ENCODE peak calls at places on chromosomes 6 and 20, in six cellular contexts. A is thoracic aorta, W is choroid plexus epithelial cell, I is lower leg skin, O is cardiac fibroblast, V is heart left ventricle. G is an unnamed sample.

GRCh38 chr6:157432231-157432630 is 51.2 kb downstream of the ZDHHC14 start:
- DNase-seq in A (no peak), W (no peak), I (no peak), O (no peak), V (no peak), G (no peak)

GRCh38 chr20:33753763-33754162 is 22.0 kb downstream of the ZNF341 start:
- DNase-seq in A (no peak), W (peak), I (no peak), O (peak), V (no peak), G (no peak)

GRCh38 chr6:126180585-126180984 is 159.3 kb upstream of the CENPW start:
- DNase-seq in A (no peak), W (peak), I (no peak), O (peak), V (no peak), G (peak)

GRCh38 chr6:158408552-158409130 is 96.4 kb downstream of the TULP4 start:
- DNase-seq in A (no peak), W (peak), I (no peak), O (peak), V (peak), G (peak)

GRCh38 chr20:18164356-18164755 is 26.7 kb downstream of the KAT14 start:
- DNase-seq in A (no peak), W (peak), I (no peak), O (peak), V (no peak), G (no peak)

GRCh38 chr6:31711233-31711632 is 3.9 kb upstream of the LY6G6D start:
- DNase-seq in A (no peak), W (no peak), I (no peak), O (no peak), V (no peak), G (no peak)

GRCh38 chr6:30884521-30885480 is 482 bp downstream of the DDR1 start:
- DNase-seq in A (no peak), W (peak), I (peak), O (peak), V (peak), G (no peak)

GRCh38 chr6:108581237-108581931 is 20.7 kb downstream of the FOXO3 start:
- DNase-seq in A (no peak), W (peak), I (peak), O (peak), V (no peak), G (peak)

GRCh38 chr6:108803982-108804490 is 44.2 kb upstream of the ARMC2 start:
- DNase-seq in A (no peak), W (no peak), I (no peak), O (no peak), V (no peak), G (no peak)

GRCh38 chr6:25389501-25389900 is 110.3 kb downstream of the CARMIL1 start:
- DNase-seq in A (no peak), W (peak), I (no peak), O (peak), V (no peak), G (no peak)

GRCh38 chr6:73714227-73714626 is 18.2 kb downstream of the CD109 start:
- DNase-seq in A (no peak), W (no peak), I (no peak), O (no peak), V (no peak), G (no peak)

GRCh38 chr6:82076855-82077254 is 170.7 kb downstream of the IBTK start:
- DNase-seq in A (no peak), W (no peak), I (no peak), O (peak), V (no peak), G (no peak)

GRCh38 chr6:41200901-41201783 is at the start of gene TREML2:
- DNase-seq in A (no peak), W (no peak), I (no peak), O (no peak), V (no peak), G (no peak)

GRCh38 chr6:148316308-148316707 is 26.3 kb upstream of the SASH1 start:
- DNase-seq in A (no peak), W (no peak), I (no peak), O (no peak), V (no peak), G (no peak)

GRCh38 chr6:2429460-2429859 is 184.1 kb upstream of the GMDS start:
- DNase-seq in A (no peak), W (no peak), I (no peak), O (no peak), V (no peak), G (no peak)

DNA sequence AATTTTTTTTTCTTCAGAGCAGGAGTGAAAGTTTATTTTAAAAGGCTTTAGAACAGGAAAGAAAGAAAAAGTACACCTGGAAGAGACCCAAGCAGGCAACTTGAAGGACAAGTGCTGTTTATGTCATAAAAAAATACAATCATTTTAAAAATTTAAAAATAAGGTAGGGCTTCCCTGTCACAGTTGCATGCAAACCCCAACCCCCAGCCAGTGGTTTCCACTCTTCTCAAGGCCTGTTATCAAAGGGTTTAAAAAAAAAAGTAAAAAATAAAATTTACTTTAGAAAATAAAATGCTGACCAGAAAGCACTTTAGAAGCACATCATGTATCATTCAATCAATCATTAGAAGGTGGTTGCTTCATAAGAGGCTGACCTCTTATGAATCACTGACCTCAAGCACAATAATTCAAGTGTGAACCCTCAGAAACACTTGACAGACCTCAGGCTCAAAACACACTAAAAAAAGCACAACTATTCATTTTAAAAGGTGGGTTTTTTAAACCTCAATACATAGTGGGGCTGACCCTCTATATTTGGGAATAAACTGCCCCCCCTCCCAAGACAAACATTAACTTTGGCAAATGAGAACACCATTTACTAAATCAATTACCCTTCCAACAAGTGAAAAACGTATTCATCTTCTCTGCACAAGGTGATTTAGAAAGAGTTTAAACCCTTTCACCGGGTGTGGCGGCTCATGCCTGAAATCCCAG is 15.6 kb downstream of the ILRUN start:
- DNase-seq in A (no peak), W (peak), I (no peak), O (peak), V (no peak), G (no peak)
- H3K4me3 ChIP-seq in A (no peak), W (no peak), I (no peak), O (no peak), V (no peak), G (no peak)

GRCh38 chr6:78629836-78630235 is 237.5 kb upstream of the IRAK1BP1 start:
- DNase-seq in A (no peak), W (no peak), I (no peak), O (no peak), V (no peak), G (no peak)

GRCh38 chr6:78623567-78623966 is 243.8 kb upstream of the IRAK1BP1 start:
- DNase-seq in A (no peak), W (no peak), I (no peak), O (peak), V (no peak), G (no peak)

DNA sequence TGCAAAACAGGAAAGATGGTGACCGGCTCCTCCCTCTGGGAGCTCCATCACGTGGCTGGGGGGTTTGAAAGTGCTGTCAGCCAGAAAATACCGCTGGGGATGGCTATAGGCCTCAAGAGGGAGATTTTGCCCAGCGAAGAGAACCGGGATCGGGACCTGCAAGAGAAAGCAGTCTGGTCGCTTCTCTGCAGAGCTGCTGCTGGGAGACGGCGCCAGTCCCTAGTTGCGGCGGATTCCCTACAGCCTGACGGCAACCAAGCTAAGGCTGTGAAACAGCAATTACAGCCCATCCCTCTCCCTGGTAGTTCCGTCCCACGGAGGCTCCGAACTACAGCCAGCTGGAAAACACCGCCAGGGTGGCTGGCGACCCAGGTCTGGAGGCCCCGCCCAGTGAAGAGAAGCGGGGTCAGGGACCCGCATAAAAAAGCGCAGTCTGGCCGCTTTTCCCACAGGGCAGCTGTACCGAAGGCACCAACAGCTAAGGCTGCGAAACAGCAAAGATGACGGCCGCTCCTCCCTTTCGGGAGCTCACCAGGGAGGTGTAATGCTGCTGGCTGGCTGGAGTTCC is 238.1 kb upstream of the IRAK1BP1 start:
- DNase-seq in A (no peak), W (peak), I (no peak), O (peak), V (no peak), G (no peak)
- H3K4me3 ChIP-seq in A (peak), W (peak), I (no peak), O (peak), V (peak), G (peak)

GRCh38 chr20:3199976-3200755 is 4.3 kb downstream of the DDRGK1 start:
- DNase-seq in A (no peak), W (no peak), I (no peak), O (no peak), V (no peak), G (no peak)

GRCh38 chr20:3199206-3199605 is 5.3 kb downstream of the DDRGK1 start:
- DNase-seq in A (no peak), W (no peak), I (no peak), O (no peak), V (no peak), G (no peak)

GRCh38 chr20:3204124-3204794 is at the start of gene DDRGK1:
- DNase-seq in A (peak), W (peak), I (peak), O (peak), V (peak), G (peak)

GRCh38 chr20:3202965-3203314 is 1.5 kb downstream of the DDRGK1 start:
- DNase-seq in A (no peak), W (no peak), I (no peak), O (no peak), V (no peak), G (no peak)

DNA sequence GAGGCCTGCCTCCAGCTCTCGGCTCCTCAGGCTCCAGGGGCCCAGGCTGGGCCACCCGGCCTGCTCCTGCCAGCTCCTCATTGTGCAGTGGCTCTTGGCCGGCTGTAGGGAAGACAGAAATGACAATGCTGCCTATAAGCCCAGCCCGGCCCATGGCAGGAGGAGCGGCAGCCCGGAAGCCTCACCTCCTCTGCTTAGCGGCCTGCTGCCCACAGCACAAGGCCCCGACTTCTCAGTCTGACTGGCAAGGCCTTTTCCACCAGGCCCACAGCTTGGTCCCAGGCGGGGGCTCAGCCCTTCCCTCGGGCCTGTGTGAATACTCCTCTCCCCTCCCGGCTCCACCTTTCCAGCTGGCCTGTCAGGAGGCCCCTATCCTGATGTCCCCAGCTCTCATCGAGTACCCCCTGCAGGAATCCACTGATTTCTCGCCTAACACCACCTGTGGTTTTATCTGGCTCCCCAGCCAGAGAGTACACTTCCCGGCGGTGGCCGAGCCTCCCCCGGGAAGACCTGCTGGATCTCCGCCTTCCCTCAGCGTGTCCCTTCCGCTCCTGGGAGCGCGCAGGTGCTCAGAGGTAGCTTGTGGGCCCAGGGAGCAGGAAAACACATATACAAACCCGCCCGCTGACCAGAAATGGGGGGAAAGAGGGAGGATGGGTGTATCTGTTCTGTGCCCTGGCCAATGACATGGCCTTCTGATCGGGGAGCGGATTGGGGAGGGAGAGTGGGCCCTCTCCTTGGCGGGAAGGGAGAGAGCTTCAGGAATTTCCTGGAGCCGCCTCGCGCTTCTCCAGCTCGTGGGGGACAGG is 963 bp downstream of the DDRGK1 start:
- DNase-seq in A (no peak), W (peak), I (no peak), O (peak), V (no peak), G (no peak)
- H3K4me3 ChIP-seq in A (peak), W (peak), I (peak), O (peak), V (peak), G (peak)

DNA sequence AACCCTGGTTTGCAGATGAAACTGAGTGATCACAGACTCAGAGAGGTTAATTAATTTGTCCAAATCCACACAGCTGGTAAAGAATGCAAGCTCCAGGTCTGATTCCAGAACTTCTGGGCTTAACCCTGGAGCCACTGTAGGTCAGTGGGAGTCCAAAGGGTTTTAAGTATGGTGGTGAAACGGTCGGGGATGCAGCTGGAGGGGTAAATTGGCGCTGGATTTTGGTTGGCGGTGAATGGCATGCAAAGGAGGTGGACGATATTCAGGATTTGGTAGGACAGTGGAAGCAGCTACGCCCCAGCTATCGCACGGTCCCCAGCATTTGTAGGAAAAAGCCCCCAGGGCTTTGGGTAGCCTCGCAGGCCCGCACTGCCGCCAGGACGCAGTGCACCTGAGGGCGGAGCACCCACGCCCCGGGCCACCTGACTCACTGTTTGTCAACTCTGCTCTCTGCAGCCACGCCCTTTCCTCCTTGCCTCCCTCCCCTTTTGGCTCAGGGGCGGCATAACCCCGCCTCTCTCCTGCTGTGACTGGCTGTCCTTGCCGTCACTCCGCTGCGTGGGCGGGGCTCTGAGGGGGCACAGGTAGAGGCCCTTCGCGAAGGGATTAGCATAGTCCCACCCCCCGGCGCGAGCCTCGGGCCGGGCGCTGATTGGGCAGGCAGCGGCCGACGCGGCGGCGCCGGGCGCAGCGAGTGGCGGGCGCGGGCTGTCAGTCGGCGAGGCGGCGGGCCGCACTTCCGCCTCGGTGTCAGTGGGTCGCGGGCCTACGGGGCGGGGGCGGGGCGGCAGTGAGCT is at the start of gene OSBPL2:
- DNase-seq in A (peak), W (peak), I (peak), O (peak), V (peak), G (peak)
- H3K4me3 ChIP-seq in A (peak), W (peak), I (peak), O (peak), V (peak), G (peak)

DNA sequence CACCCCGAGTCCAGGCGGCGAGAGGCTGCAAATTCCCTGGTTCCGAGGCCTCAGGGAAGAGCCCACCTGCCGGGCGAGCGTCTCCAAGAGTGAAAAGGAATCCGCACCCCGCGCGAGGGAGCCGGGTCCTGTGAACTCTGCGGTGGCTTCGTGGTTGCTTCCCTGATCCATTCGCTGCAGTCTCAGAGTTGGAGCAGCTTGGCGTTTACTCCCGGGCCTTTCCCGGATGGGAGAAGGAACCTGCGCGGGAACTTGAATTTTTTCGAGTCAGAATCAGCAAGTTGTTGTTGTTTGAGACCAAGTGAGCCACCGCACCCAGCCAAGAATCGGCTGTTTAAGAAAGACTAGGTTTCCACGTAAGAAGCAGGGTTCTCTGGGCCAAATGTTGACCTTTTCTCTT is 12.8 kb downstream of the PRSS16 start:
- DNase-seq in A (no peak), W (no peak), I (no peak), O (peak), V (no peak), G (no peak)
- H3K4me3 ChIP-seq in A (no peak), W (peak), I (no peak), O (no peak), V (no peak), G (peak)

GRCh38 chr6:36018339-36018738 is 6.1 kb downstream of the SLC26A8 start:
- DNase-seq in A (no peak), W (no peak), I (no peak), O (no peak), V (no peak), G (no peak)
- H3K4me3 ChIP-seq in A (no peak), W (no peak), I (no peak), O (no peak), V (no peak), G (no peak)

GRCh38 chr6:37438912-37439311 is 5.9 kb downstream of the CMTR1 start:
- DNase-seq in A (no peak), W (no peak), I (no peak), O (no peak), V (no peak), G (no peak)

GRCh38 chr6:37441651-37442050 is 8.6 kb downstream of the CMTR1 start:
- DNase-seq in A (no peak), W (no peak), I (no peak), O (no peak), V (no peak), G (no peak)

GRCh38 chr6:37442416-37443218 is 9.6 kb downstream of the CMTR1 start:
- DNase-seq in A (no peak), W (no peak), I (no peak), O (no peak), V (no peak), G (no peak)
- H3K4me3 ChIP-seq in A (peak), W (no peak), I (no peak), O (no peak), V (peak), G (no peak)

GRCh38 chr6:111731404-111732195 is 125.9 kb upstream of the TRAF3IP2 start:
- DNase-seq in A (no peak), W (peak), I (no peak), O (no peak), V (no peak), G (no peak)
- H3K4me3 ChIP-seq in A (no peak), W (no peak), I (no peak), O (no peak), V (no peak), G (no peak)

G was measured in skeletal muscle cell.